ENCODE peak calls at places on chromosome 3, in seven cellular contexts. One of them, this sample, is unnamed.

GRCh38 chr3:168096210-168096795 is 579 bp upstream of the GOLIM4 start:
- DNase-seq in fibroblast of the aortic adventitia: peak
- DNase-seq in brain microvascular endothelial cell: peak
- DNase-seq in LNCaP clone FGC: peak
- DNase-seq in lower leg skin: peak
- DNase-seq in thoracic aorta: peak
- DNase-seq in fibroblast of lung: peak
- DNase-seq in this sample: peak

GRCh38 chr3:60504827-60505457 is 746.3 kb downstream of the FHIT start:
- DNase-seq in fibroblast of the aortic adventitia: no peak
- DNase-seq in brain microvascular endothelial cell: no peak
- DNase-seq in LNCaP clone FGC: no peak
- DNase-seq in lower leg skin: no peak
- DNase-seq in thoracic aorta: no peak
- DNase-seq in fibroblast of lung: no peak
- DNase-seq in this sample: no peak

GRCh38 chr3:53425936-53426335 is 68.5 kb upstream of the CACNA1D start:
- DNase-seq in fibroblast of the aortic adventitia: no peak
- DNase-seq in brain microvascular endothelial cell: no peak
- DNase-seq in LNCaP clone FGC: no peak
- DNase-seq in lower leg skin: no peak
- DNase-seq in thoracic aorta: no peak
- DNase-seq in fibroblast of lung: no peak
- DNase-seq in this sample: no peak

GRCh38 chr3:142088522-142088921 is 60.8 kb downstream of the TFDP2 start:
- DNase-seq in fibroblast of the aortic adventitia: no peak
- DNase-seq in brain microvascular endothelial cell: no peak
- DNase-seq in LNCaP clone FGC: no peak
- DNase-seq in lower leg skin: no peak
- DNase-seq in thoracic aorta: no peak
- DNase-seq in fibroblast of lung: no peak
- DNase-seq in this sample: peak

GRCh38 chr3:175434591-175434990 is 575.5 kb downstream of the NAALADL2 start:
- DNase-seq in fibroblast of the aortic adventitia: no peak
- DNase-seq in brain microvascular endothelial cell: no peak
- DNase-seq in LNCaP clone FGC: no peak
- DNase-seq in lower leg skin: no peak
- DNase-seq in thoracic aorta: no peak
- DNase-seq in fibroblast of lung: peak
- DNase-seq in this sample: no peak

GRCh38 chr3:4306860-4307259 is 3.7 kb downstream of the SETMAR start:
- DNase-seq in fibroblast of the aortic adventitia: peak
- DNase-seq in brain microvascular endothelial cell: no peak
- DNase-seq in LNCaP clone FGC: no peak
- DNase-seq in lower leg skin: no peak
- DNase-seq in thoracic aorta: no peak
- DNase-seq in fibroblast of lung: peak
- DNase-seq in this sample: peak

GRCh38 chr3:162586591-162586990 is 1090.0 kb downstream of the OTOL1 start:
- DNase-seq in fibroblast of the aortic adventitia: no peak
- DNase-seq in brain microvascular endothelial cell: peak
- DNase-seq in LNCaP clone FGC: no peak
- DNase-seq in lower leg skin: no peak
- DNase-seq in thoracic aorta: no peak
- DNase-seq in fibroblast of lung: peak
- DNase-seq in this sample: peak

GRCh38 chr3:123755085-123755484 is 129.0 kb downstream of the MYLK start:
- DNase-seq in fibroblast of the aortic adventitia: no peak
- DNase-seq in brain microvascular endothelial cell: no peak
- DNase-seq in LNCaP clone FGC: no peak
- DNase-seq in lower leg skin: peak
- DNase-seq in thoracic aorta: no peak
- DNase-seq in fibroblast of lung: no peak
- DNase-seq in this sample: no peak

GRCh38 chr3:4529901-4530588 is 36.9 kb downstream of the ITPR1 start:
- DNase-seq in fibroblast of the aortic adventitia: no peak
- DNase-seq in brain microvascular endothelial cell: no peak
- DNase-seq in LNCaP clone FGC: no peak
- DNase-seq in lower leg skin: no peak
- DNase-seq in thoracic aorta: no peak
- DNase-seq in fibroblast of lung: no peak
- DNase-seq in this sample: no peak

GRCh38 chr3:190424478-190425439 is 24.9 kb downstream of the TMEM207 start:
- DNase-seq in fibroblast of the aortic adventitia: peak
- DNase-seq in brain microvascular endothelial cell: peak
- DNase-seq in LNCaP clone FGC: peak
- DNase-seq in lower leg skin: no peak
- DNase-seq in thoracic aorta: no peak
- DNase-seq in fibroblast of lung: peak
- DNase-seq in this sample: peak

GRCh38 chr3:68931406-68932149 is 769 bp downstream of the TAFA4 start:
- DNase-seq in fibroblast of the aortic adventitia: no peak
- DNase-seq in brain microvascular endothelial cell: no peak
- DNase-seq in LNCaP clone FGC: no peak
- DNase-seq in lower leg skin: no peak
- DNase-seq in thoracic aorta: no peak
- DNase-seq in fibroblast of lung: no peak
- DNase-seq in this sample: no peak

GRCh38 chr3:129936757-129937156 is 37.8 kb upstream of the TRH start:
- DNase-seq in fibroblast of the aortic adventitia: peak
- DNase-seq in brain microvascular endothelial cell: peak
- DNase-seq in LNCaP clone FGC: no peak
- DNase-seq in lower leg skin: no peak
- DNase-seq in thoracic aorta: no peak
- DNase-seq in fibroblast of lung: peak
- DNase-seq in this sample: peak

GRCh38 chr3:40143283-40144090 is 166.0 kb upstream of the EIF1B start:
- DNase-seq in fibroblast of the aortic adventitia: peak
- DNase-seq in brain microvascular endothelial cell: no peak
- DNase-seq in LNCaP clone FGC: no peak
- DNase-seq in lower leg skin: no peak
- DNase-seq in thoracic aorta: no peak
- DNase-seq in fibroblast of lung: no peak
- DNase-seq in this sample: peak

GRCh38 chr3:188947401-188947982 is 224.3 kb upstream of the TPRG1 start:
- DNase-seq in fibroblast of the aortic adventitia: peak
- DNase-seq in brain microvascular endothelial cell: peak
- DNase-seq in LNCaP clone FGC: no peak
- DNase-seq in lower leg skin: peak
- DNase-seq in thoracic aorta: no peak
- DNase-seq in fibroblast of lung: peak
- DNase-seq in this sample: peak
- H3K4me3 ChIP-seq in fibroblast of the aortic adventitia: peak
- H3K4me3 ChIP-seq in brain microvascular endothelial cell: peak
- H3K4me3 ChIP-seq in LNCaP clone FGC: no peak
- H3K4me3 ChIP-seq in lower leg skin: peak
- H3K4me3 ChIP-seq in thoracic aorta: peak
- H3K4me3 ChIP-seq in fibroblast of lung: peak
- H3K4me3 ChIP-seq in this sample: peak

GRCh38 chr3:146468234-146468931 is 978 bp downstream of the PLSCR2 start:
- DNase-seq in fibroblast of the aortic adventitia: peak
- DNase-seq in brain microvascular endothelial cell: no peak
- DNase-seq in LNCaP clone FGC: no peak
- DNase-seq in lower leg skin: peak
- DNase-seq in thoracic aorta: no peak
- DNase-seq in fibroblast of lung: peak
- DNase-seq in this sample: peak
- H3K4me3 ChIP-seq in fibroblast of the aortic adventitia: no peak
- H3K4me3 ChIP-seq in brain microvascular endothelial cell: no peak
- H3K4me3 ChIP-seq in LNCaP clone FGC: no peak
- H3K4me3 ChIP-seq in lower leg skin: no peak
- H3K4me3 ChIP-seq in thoracic aorta: peak
- H3K4me3 ChIP-seq in fibroblast of lung: peak
- H3K4me3 ChIP-seq in this sample: no peak

GRCh38 chr3:16514021-16514700 is 662 bp upstream of the RFTN1 start:
- DNase-seq in fibroblast of the aortic adventitia: no peak
- DNase-seq in brain microvascular endothelial cell: no peak
- DNase-seq in LNCaP clone FGC: no peak
- DNase-seq in lower leg skin: no peak
- DNase-seq in thoracic aorta: no peak
- DNase-seq in fibroblast of lung: no peak
- DNase-seq in this sample: no peak
- H3K4me3 ChIP-seq in fibroblast of the aortic adventitia: peak
- H3K4me3 ChIP-seq in brain microvascular endothelial cell: peak
- H3K4me3 ChIP-seq in LNCaP clone FGC: no peak
- H3K4me3 ChIP-seq in lower leg skin: no peak
- H3K4me3 ChIP-seq in thoracic aorta: peak
- H3K4me3 ChIP-seq in fibroblast of lung: peak
- H3K4me3 ChIP-seq in this sample: peak

GRCh38 chr3:177141899-177142651 is 55.2 kb downstream of the TBL1XR1 start:
- DNase-seq in fibroblast of the aortic adventitia: no peak
- DNase-seq in brain microvascular endothelial cell: no peak
- DNase-seq in LNCaP clone FGC: no peak
- DNase-seq in lower leg skin: no peak
- DNase-seq in thoracic aorta: no peak
- DNase-seq in fibroblast of lung: no peak
- DNase-seq in this sample: no peak
- H3K4me3 ChIP-seq in fibroblast of the aortic adventitia: no peak
- H3K4me3 ChIP-seq in brain microvascular endothelial cell: no peak
- H3K4me3 ChIP-seq in LNCaP clone FGC: no peak
- H3K4me3 ChIP-seq in lower leg skin: no peak
- H3K4me3 ChIP-seq in thoracic aorta: no peak
- H3K4me3 ChIP-seq in fibroblast of lung: no peak
- H3K4me3 ChIP-seq in this sample: no peak

DNA sequence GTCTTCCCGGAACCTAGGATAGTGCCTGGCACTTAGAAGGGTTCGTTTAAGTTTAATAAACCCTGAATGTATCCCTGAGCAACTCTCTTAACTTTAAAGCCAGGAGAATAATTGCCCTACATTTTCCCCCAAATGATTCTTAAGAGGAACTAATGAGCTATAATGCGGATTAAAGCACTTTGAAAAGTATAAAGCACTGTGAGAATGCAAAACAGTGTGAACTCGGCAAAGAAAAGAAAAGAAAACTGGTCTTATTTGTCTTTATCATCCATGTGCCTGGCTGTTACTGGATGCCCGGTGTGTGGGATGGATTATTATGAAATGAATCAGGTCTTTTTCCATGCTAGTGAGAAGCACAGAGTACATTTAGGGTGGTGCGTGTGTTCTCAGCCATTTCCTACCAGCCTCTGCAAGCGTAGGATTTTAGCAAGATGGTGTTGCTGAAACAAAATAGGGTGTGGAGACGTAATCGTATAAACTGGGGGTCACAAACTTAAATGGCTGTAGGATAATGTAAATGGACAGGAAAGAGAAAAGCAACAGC is 977 bp downstream of the KBTBD12 start:
- DNase-seq in fibroblast of the aortic adventitia: no peak
- DNase-seq in brain microvascular endothelial cell: no peak
- DNase-seq in LNCaP clone FGC: no peak
- DNase-seq in lower leg skin: no peak
- DNase-seq in thoracic aorta: no peak
- DNase-seq in fibroblast of lung: no peak
- DNase-seq in this sample: no peak
- H3K4me3 ChIP-seq in fibroblast of the aortic adventitia: no peak
- H3K4me3 ChIP-seq in brain microvascular endothelial cell: no peak
- H3K4me3 ChIP-seq in LNCaP clone FGC: no peak
- H3K4me3 ChIP-seq in lower leg skin: no peak
- H3K4me3 ChIP-seq in thoracic aorta: peak
- H3K4me3 ChIP-seq in fibroblast of lung: no peak
- H3K4me3 ChIP-seq in this sample: no peak

DNA sequence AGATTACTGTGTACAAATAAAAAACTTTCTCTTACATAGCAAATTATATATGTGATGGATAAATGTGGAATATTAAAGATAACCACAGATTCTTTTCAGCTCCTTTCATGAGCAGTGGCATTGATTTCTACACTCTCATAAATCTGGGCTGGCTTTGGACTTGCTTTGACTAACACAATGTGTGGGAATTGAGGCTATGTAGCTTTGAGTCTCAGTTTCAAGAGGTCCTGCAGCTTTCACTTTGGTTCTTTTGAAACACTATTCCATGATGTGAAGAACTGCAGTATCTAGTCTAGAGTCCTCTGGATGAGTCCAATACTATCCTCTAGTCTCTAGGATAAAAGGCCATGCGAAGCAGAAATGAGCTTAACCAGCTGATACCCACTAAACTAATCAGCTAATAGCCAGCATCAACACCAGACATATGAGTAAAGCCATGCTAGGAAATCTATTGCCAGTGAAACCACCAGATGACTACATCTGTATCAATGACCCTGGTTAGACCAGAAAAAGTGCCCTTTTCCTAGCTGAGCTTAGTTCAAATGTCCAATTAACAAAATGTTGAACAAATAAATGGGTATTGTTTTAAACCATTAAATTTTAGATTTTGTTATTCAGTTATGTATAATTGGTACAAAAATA is 274.9 kb upstream of the ZPLD1 start:
- DNase-seq in fibroblast of the aortic adventitia: no peak
- DNase-seq in brain microvascular endothelial cell: no peak
- DNase-seq in LNCaP clone FGC: no peak
- DNase-seq in lower leg skin: no peak
- DNase-seq in thoracic aorta: no peak
- DNase-seq in fibroblast of lung: no peak
- DNase-seq in this sample: no peak
- H3K4me3 ChIP-seq in fibroblast of the aortic adventitia: no peak
- H3K4me3 ChIP-seq in brain microvascular endothelial cell: no peak
- H3K4me3 ChIP-seq in LNCaP clone FGC: no peak
- H3K4me3 ChIP-seq in lower leg skin: no peak
- H3K4me3 ChIP-seq in thoracic aorta: no peak
- H3K4me3 ChIP-seq in fibroblast of lung: no peak
- H3K4me3 ChIP-seq in this sample: no peak

This sample was measured in fibroblast of mammary gland.